ENCODE peak calls at places on chromosomes 4 and X, in four cellular contexts. W is IMR-90, R is mesendoderm, O is H1. D is an unnamed sample.

GRCh38 chrX:53813663-53814440 is 127.3 kb upstream of the HUWE1 start:
- DNase-seq in W (no peak), R (peak), O (no peak), D (no peak)

GRCh38 chr4:80171251-80171650 is 26.1 kb upstream of the PRDM8 start:
- DNase-seq in W (peak), R (peak), O (no peak), D (no peak)

GRCh38 chr4:25857403-25857802 is 5.4 kb downstream of the SEL1L3 start:
- DNase-seq in W (no peak), R (peak), O (no peak), D (no peak)

GRCh38 chr4:53702334-53703266 is 111.3 kb upstream of the LNX1 start:
- DNase-seq in W (peak), R (no peak), O (peak), D (peak)

GRCh38 chr4:37727635-37728034 is 41.5 kb upstream of the RELL1 start:
- DNase-seq in W (no peak), R (no peak), O (no peak), D (no peak)

GRCh38 chr4:97587912-97588311 is 555.4 kb downstream of the STPG2 start:
- DNase-seq in W (no peak), R (no peak), O (no peak), D (no peak)

GRCh38 chrX:136063340-136064079 is 78.3 kb downstream of the SLC9A6 start:
- DNase-seq in W (no peak), R (peak), O (no peak), D (no peak)

GRCh38 chr4:159272341-159273125 is 169.7 kb downstream of the RAPGEF2 start:
- DNase-seq in W (peak), R (no peak), O (no peak), D (no peak)

GRCh38 chrX:42176790-42177189 is 253.4 kb upstream of the CASK start:
- DNase-seq in W (no peak), R (peak), O (no peak), D (peak)

GRCh38 chrX:130079824-130080406 is 30.4 kb downstream of the ELF4 start:
- DNase-seq in W (peak), R (peak), O (no peak), D (no peak)

GRCh38 chr4:4919926-4920325 is 60.5 kb downstream of the MSX1 start:
- DNase-seq in W (no peak), R (no peak), O (no peak), D (no peak)

GRCh38 chrX:51614353-51614752 is 4.4 kb downstream of the CENPVL3 start:
- DNase-seq in W (peak), R (peak), O (peak), D (peak)

GRCh38 chrX:1391707-1392375 is at the start of gene SLC25A6:
- DNase-seq in W (peak), R (peak), O (peak), D (peak)

GRCh38 chr4:102217345-102217744 is 127.9 kb downstream of the SLC39A8 start:
- DNase-seq in W (no peak), R (no peak), O (no peak), D (no peak)

GRCh38 chr4:139658983-139659382 is 6.6 kb upstream of the MGST2 start:
- DNase-seq in W (no peak), R (no peak), O (no peak), D (no peak)

GRCh38 chrX:78506248-78506647 is 152.9 kb downstream of the RTL3 start:
- DNase-seq in W (no peak), R (no peak), O (no peak), D (no peak)

GRCh38 chrX:23861215-23861896 is 46.4 kb downstream of the APOO start:
- DNase-seq in W (no peak), R (peak), O (no peak), D (no peak)

GRCh38 chrX:20159811-20160385 is 18.3 kb upstream of the EIF1AX start:
- DNase-seq in W (no peak), R (no peak), O (no peak), D (no peak)

GRCh38 chr4:6502147-6502546 is 29.7 kb upstream of the PPP2R2C start:
- DNase-seq in W (no peak), R (no peak), O (peak), D (peak)

GRCh38 chr4:106048250-106048931 is 153.1 kb downstream of the NPNT start:
- DNase-seq in W (peak), R (no peak), O (no peak), D (no peak)

GRCh38 chr4:122458625-122459024 is 2.1 kb upstream of the IL2 start:
- DNase-seq in W (peak), R (peak), O (no peak), D (no peak)

GRCh38 chr4:169957785-169958184 is 68.4 kb downstream of the MFAP3L start:
- DNase-seq in W (no peak), R (peak), O (no peak), D (no peak)

GRCh38 chrX:133999013-133999705 is 13.8 kb upstream of the GPC3 start:
- DNase-seq in W (no peak), R (no peak), O (no peak), D (no peak)

GRCh38 chr4:8583655-8584025 is 3.4 kb downstream of the GPR78 start:
- DNase-seq in W (no peak), R (no peak), O (no peak), D (no peak)

GRCh38 chr4:185011408-185011807 is 6.9 kb upstream of the HELT start:
- DNase-seq in W (no peak), R (peak), O (peak), D (peak)

GRCh38 chr4:108941914-108942379 is 179.1 kb upstream of the ETNPPL start:
- DNase-seq in W (no peak), R (no peak), O (no peak), D (no peak)

GRCh38 chrX:69313622-69314290 is 148.5 kb upstream of the PJA1 start:
- DNase-seq in W (no peak), R (no peak), O (peak), D (no peak)

GRCh38 chrX:109635151-109635550 is 10.2 kb upstream of the KCNE5 start:
- DNase-seq in W (peak), R (peak), O (no peak), D (peak)

GRCh38 chr4:123259676-123260428 is 136.7 kb upstream of the SPRY1 start:
- DNase-seq in W (no peak), R (no peak), O (no peak), D (no peak)

GRCh38 chr4:74117024-74117534 is 18.1 kb upstream of the CXCL2 start:
- DNase-seq in W (peak), R (peak), O (no peak), D (no peak)

GRCh38 chr4:79842162-79842561 is 230.9 kb downstream of the ANTXR2 start:
- DNase-seq in W (no peak), R (no peak), O (no peak), D (no peak)

GRCh38 chrX:19595036-19595435 is 79.7 kb upstream of the MAP3K15 start:
- DNase-seq in W (no peak), R (no peak), O (no peak), D (no peak)

DNA sequence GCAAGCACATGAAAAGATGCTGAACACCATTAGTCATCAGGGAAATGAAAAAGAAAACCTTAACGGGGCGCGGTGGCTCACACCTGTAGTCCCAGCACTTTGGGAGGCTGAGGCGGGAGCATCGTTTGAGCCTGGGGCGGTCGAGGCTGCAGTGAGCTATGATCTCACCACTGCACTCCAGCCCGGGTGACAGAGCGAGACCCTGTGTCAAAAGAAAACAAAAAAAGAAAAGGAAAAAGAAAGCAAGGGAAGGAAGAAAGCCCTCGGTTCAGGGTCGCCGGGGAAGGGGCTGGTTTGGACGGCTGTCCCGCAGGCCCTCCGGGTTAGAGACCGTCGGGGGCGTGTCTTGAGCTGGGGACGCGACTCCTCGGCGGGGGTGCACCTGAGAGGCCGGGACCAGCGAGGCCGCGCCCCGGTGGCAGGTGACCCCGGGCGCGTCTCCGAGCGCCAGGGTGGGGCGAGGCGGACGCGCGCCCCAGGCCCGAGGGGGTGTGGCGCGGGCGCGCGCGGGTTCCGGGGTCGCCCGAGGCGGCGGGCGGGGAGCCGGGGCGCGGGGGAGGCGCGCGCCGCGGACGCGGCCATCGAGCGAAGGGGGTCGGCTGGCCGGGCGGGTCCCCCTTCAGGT is 478 bp upstream of the PLXNA3 start:
- DNase-seq in W (no peak), R (peak), O (peak), D (peak)
- H4K5ac ChIP-seq in W (no peak), R (no peak), O (no peak), D (no peak)

GRCh38 chr4:88897752-88898151 is 159.2 kb downstream of the FAM13A start:
- DNase-seq in W (no peak), R (no peak), O (no peak), D (no peak)

GRCh38 chr4:88897180-88897579 is 159.8 kb downstream of the FAM13A start:
- DNase-seq in W (peak), R (no peak), O (no peak), D (no peak)

GRCh38 chr4:88900432-88900831 is 156.6 kb downstream of the FAM13A start:
- DNase-seq in W (peak), R (no peak), O (no peak), D (no peak)
- H3K4me2 ChIP-seq in W (peak), R (no peak), O (no peak), D (no peak)

GRCh38 chr4:81506731-81507130 is 35.0 kb upstream of the RASGEF1B start:
- DNase-seq in W (no peak), R (no peak), O (no peak), D (no peak)
- H3K23ac ChIP-seq in W (no peak), R (no peak), O (no peak), D (no peak)

GRCh38 chrX:48826135-48826875 is at the start of gene ERAS:
- DNase-seq in W (no peak), R (no peak), O (no peak), D (no peak)

GRCh38 chrX:48829016-48829735 is 2.9 kb downstream of the ERAS start:
- DNase-seq in W (no peak), R (no peak), O (no peak), D (no peak)

GRCh38 chrX:48824066-48824465 is 2.2 kb upstream of the ERAS start:
- DNase-seq in W (no peak), R (no peak), O (no peak), D (no peak)

GRCh38 chrX:48827654-48827968 is 1.3 kb downstream of the ERAS start:
- DNase-seq in W (no peak), R (peak), O (no peak), D (no peak)

DNA sequence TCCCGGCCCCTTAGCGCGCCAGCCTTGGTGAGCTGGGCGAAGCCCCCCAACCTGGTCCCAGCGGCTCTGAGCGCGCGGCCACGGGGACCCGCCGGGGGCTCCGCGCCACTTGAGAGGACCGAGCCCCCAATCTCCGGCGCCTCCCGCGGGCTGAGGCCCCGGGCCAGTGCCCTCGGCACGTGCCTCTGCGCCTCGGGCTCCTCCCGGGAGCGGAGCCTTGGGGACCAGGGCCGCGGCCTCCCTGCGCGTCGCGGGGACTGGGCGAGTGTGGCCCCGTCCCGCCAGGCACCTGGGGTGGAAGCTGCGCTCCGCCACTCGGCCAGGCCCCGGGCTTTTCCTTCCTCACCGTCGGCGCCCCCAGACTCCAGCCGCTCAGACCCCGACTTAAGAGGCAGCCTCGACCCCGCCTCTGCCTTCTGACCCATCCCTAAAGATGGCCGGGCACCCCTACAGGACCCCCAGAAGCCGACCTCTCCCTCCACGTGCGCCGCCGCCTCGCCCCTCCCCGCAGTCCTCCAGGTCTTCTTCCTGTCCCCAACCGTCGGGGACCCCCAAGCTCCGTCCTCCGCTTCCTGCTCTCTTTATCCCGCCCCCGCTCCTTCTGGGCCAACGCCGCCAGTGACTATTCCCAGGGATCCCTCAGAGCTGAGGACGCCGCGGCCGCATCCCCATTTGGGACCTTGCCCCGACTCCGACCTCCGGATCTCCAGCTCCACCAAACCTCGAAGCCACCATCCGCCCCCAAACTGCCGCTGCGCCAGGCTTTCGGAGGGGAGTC is 752 bp downstream of the ERAS start:
- DNase-seq in W (no peak), R (no peak), O (peak), D (peak)
- H4K5ac ChIP-seq in W (no peak), R (no peak), O (no peak), D (no peak)

GRCh38 chr4:52372269-52372668 is 286.8 kb downstream of the USP46 start:
- DNase-seq in W (no peak), R (no peak), O (no peak), D (no peak)
- H3K4me2 ChIP-seq in W (no peak), R (no peak), O (no peak), D (no peak)

DNA sequence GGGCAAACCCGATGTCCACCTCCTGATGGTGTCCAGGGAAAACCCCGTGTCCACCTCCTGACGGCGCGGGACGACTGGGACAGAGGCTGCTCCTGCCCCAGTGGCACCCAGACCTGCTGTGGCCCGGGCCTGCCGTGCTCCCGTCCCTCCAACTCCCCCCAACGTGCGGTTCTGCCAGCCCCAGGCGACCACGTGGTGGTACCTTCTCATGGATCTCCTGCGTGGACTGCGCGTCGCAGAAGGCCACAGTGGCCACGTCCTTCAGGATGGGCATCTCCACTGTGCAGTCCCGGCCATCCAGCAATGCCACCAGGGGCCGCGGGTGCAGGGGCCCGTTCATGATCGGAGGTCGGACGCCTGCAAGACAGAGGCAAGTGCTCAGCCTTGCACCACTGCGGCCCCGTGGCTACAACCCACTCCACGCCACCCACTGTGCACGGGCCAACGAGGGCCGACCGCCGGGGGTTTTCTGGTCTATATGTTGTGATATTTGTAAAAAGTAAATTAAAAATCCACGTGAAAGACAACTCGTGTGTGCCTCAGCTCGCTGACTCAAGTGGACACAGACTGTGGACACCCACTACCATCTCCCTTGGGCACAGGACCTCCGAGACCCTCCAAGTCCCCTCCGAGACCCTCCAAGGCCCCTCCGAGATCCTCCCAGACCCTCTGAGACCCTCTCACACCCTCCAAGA is 10.8 kb downstream of the CTBP1 start:
- DNase-seq in W (no peak), R (no peak), O (no peak), D (no peak)
- H3K23ac ChIP-seq in W (no peak), R (no peak), O (no peak), D (no peak)

GRCh38 chrX:34586507-34586906 is 70.6 kb downstream of the TMEM47 start:
- DNase-seq in W (no peak), R (no peak), O (no peak), D (no peak)
- H4K5ac ChIP-seq in W (no peak), R (no peak), O (no peak), D (no peak)

DNA sequence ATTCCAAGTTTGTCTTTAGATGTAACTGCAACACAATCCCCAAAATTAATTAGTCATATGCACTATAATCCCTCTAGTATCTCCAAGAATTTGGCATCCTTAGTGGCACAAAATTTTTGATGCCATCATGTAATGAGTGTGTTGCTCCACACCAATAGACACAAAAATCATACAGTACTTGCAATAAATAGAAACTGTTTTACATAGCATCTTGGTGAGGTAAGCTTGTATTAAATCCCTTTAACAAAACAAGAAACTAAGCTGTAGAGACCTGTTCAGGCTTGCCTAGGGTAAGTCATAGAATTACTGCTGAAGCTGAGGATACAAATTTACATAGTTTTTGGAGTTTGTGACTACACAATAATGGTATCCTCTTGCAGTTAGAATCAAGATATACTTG is 64.5 kb upstream of the PRSS12 start:
- DNase-seq in W (peak), R (no peak), O (no peak), D (no peak)
- H3K4me2 ChIP-seq in W (no peak), R (no peak), O (no peak), D (no peak)

GRCh38 chr4:1757836-1758235 is 35.3 kb upstream of the FGFR3 start:
- DNase-seq in W (no peak), R (no peak), O (no peak), D (no peak)
- H3K23ac ChIP-seq in W (no peak), R (no peak), O (no peak), D (no peak)